ENCODE peak calls at places on chromosome 16, in nine cellular contexts. K is tibial artery; E is cardiac muscle cell; O is omental fat pad; S is coronary artery; U is CD4-positive, alpha-beta T cell; R is suprapubic skin; L is type B pancreatic cell; T is HFFc6. Q is an unnamed sample.
A peak's percentile ranks its signal among the peaks of the same experiment; 100 is the strongest.

GRCh38 chr16:85436636-85437160 is 176.4 kb upstream of the GSE1 start:
- DNase-seq in K (no peak), E (no peak), O (no peak), S (no peak), U (no peak), R (no peak), L (no peak), T (no peak), Q (no peak)

GRCh38 chr16:13435415-13435814 is 484.5 kb upstream of the ERCC4 start:
- DNase-seq in K (no peak), E (no peak), O (no peak), S (no peak), U (no peak), R (no peak), L (no peak), T (no peak), Q (no peak)

GRCh38 chr16:85632709-85633437 is 19.8 kb downstream of the GSE1 start:
- DNase-seq in K (no peak), E (no peak), O (no peak), S (no peak), U (no peak), R (no peak), L (no peak), T (no peak), Q (no peak)

GRCh38 chr16:69444873-69445517 is 20.6 kb downstream of the CYB5B start:
- DNase-seq in K (no peak), E (no peak), O (no peak), S (no peak), U (no peak), R (no peak), L (no peak), T (no peak), Q (no peak)

GRCh38 chr16:28202147-28202746 is 9.5 kb downstream of the XPO6 start:
- DNase-seq in K (no peak), E (no peak), O (no peak), S (no peak), U (no peak), R (no peak), L (no peak), T (no peak), Q (no peak)

GRCh38 chr16:64391009-64391663 is 730.7 kb downstream of the CDH11 start:
- DNase-seq in K (no peak), E (no peak), O (no peak), S (no peak), U (no peak), R (no peak), L (no peak), T (peak; percentile 40), Q (no peak)

GRCh38 chr16:75593825-75594820 is 27.9 kb downstream of the GABARAPL2 start:
- DNase-seq in K (peak; percentile 39), E (no peak), O (no peak), S (no peak), U (no peak), R (no peak), L (no peak), T (peak; percentile 50), Q (no peak)

GRCh38 chr16:30965436-30965835 is 7.9 kb downstream of the SETD1A start:
- DNase-seq in K (no peak), E (no peak), O (no peak), S (no peak), U (no peak), R (no peak), L (no peak), T (no peak), Q (no peak)

GRCh38 chr16:10964891-10965326 is 20.5 kb downstream of the CLEC16A start:
- DNase-seq in K (no peak), E (no peak), O (no peak), S (no peak), U (peak; percentile 44), R (no peak), L (no peak), T (no peak), Q (no peak)

GRCh38 chr16:82027629-82028035 is 7.4 kb upstream of the HSD17B2 start:
- DNase-seq in K (no peak), E (no peak), O (no peak), S (no peak), U (no peak), R (no peak), L (no peak), T (no peak), Q (no peak)

GRCh38 chr16:90077757-90078593 is 844 bp upstream of the PRDM7 start:
- DNase-seq in K (no peak), E (peak; percentile 0), O (no peak), S (no peak), U (no peak), R (no peak), L (no peak), T (no peak), Q (no peak)

GRCh38 chr16:67919618-67920210 is 11.9 kb downstream of the CTRL start:
- DNase-seq in K (no peak), E (no peak), O (no peak), S (no peak), U (no peak), R (no peak), L (no peak), T (no peak), Q (no peak)
- TF ChIP-seq CTCF in K (no peak), E (no peak), O (no peak), S (no peak), U (no peak), R (no peak), L (no peak), T (peak; percentile 36), Q (peak; percentile 6)

GRCh38 chr16:3071655-3072054 is 6.2 kb downstream of the IL32 start:
- DNase-seq in K (no peak), E (no peak), O (no peak), S (no peak), U (no peak), R (no peak), L (no peak), T (no peak), Q (no peak)

GRCh38 chr16:3070608-3071111 is 5.2 kb downstream of the IL32 start:
- DNase-seq in K (no peak), E (no peak), O (no peak), S (no peak), U (no peak), R (no peak), L (no peak), T (no peak), Q (no peak)

GRCh38 chr16:3074860-3075545 is 9.6 kb downstream of the IL32 start:
- DNase-seq in K (no peak), E (no peak), O (no peak), S (no peak), U (peak; percentile 81), R (no peak), L (no peak), T (no peak), Q (no peak)

GRCh38 chr16:3076577-3076976 is 11.1 kb downstream of the IL32 start:
- DNase-seq in K (no peak), E (no peak), O (no peak), S (no peak), U (no peak), R (no peak), L (no peak), T (no peak), Q (no peak)

DNA sequence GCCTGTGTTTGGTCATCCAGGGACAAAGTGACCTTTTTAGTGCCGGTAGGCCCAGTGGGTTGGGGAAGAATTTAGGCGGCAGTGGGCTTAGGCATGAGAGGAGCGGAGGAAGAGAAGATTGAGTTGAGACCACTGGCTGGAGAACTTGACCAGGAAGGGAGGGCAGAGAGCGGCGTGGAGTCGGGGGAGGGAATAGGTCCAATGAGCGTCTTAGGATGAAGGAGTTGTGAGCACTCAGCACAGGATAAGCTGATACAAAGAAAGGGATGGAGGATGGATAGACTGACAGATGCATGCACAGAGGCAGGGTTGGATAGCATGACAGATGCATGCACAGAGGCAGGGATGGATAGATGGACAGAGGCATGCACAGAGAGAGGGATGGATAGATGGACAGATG is 8.0 kb downstream of the IL32 start:
- DNase-seq in K (no peak), E (no peak), O (no peak), S (no peak), U (no peak), R (no peak), L (no peak), T (no peak), Q (no peak)
- TF ChIP-seq CTCF in K (no peak), E (no peak), O (no peak), S (no peak), U (no peak), R (no peak), L (no peak), T (no peak), Q (no peak)

GRCh38 chr16:80974649-80975376 is 31.9 kb downstream of the CMC2 start:
- DNase-seq in K (no peak), E (peak; percentile 55), O (no peak), S (no peak), U (no peak), R (no peak), L (no peak), T (no peak), Q (no peak)
- TF ChIP-seq CTCF in K (no peak), E (peak; percentile 52), O (no peak), S (no peak), U (no peak), R (no peak), L (peak; percentile 69), T (peak; percentile 78), Q (peak; percentile 8)

GRCh38 chr16:72470541-72470940 is 298.6 kb upstream of the PMFBP1 start:
- DNase-seq in K (no peak), E (no peak), O (no peak), S (no peak), U (no peak), R (no peak), L (no peak), T (no peak), Q (no peak)

GRCh38 chr16:72473631-72474030 is 301.7 kb upstream of the PMFBP1 start:
- DNase-seq in K (no peak), E (no peak), O (no peak), S (no peak), U (no peak), R (no peak), L (no peak), T (no peak), Q (no peak)

GRCh38 chr16:72471317-72471716 is 299.4 kb upstream of the PMFBP1 start:
- DNase-seq in K (no peak), E (no peak), O (no peak), S (no peak), U (no peak), R (no peak), L (no peak), T (no peak), Q (no peak)

GRCh38 chr16:72475688-72476087 is 303.7 kb upstream of the PMFBP1 start:
- DNase-seq in K (no peak), E (peak; percentile 75), O (no peak), S (no peak), U (no peak), R (no peak), L (no peak), T (no peak), Q (no peak)

DNA sequence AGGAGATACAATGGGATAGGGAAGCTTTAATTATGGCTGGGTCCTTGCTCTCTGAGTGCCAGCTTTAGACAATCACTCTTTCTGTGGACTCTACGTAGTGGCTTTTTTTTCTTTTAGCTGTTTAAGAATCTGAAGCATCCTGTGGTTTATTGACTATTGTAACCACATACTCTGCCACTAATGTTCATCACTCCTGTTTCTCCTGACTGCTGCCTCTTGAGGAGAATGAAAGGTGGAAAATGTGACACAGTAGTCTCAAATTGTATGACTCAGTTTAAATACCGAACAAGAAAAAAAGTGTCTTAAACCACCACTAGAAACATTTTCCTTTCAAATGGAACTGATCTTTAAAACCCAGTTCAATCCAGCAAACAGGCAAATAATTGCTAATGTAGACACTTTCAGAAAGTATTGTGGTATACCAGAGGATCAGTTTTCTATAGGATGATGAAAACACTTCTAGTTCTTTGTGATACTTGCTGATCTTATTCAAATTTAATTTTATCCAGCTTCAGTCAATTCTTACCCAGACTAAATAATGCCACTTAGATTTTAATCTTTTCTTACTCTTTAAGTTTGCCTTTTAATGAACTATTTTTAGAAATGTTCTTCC is 302.7 kb upstream of the PMFBP1 start:
- DNase-seq in K (no peak), E (no peak), O (no peak), S (no peak), U (no peak), R (no peak), L (no peak), T (peak; percentile 85), Q (no peak)
- TF ChIP-seq CTCF in K (no peak), E (no peak), O (no peak), S (no peak), U (no peak), R (no peak), L (no peak), T (no peak), Q (no peak)

Q was measured in D721Med.